ENCODE peak calls at places on chromosomes 7 and 10, in nine cellular contexts. D, C, P, F, K, E, X, M and S are unnamed samples.

GRCh38 chr10:99431190-99431549 is 746 bp upstream of the GOT1 start:
- DNase-seq in D (peak; percentile 50), C (peak; percentile 44), P (peak; percentile 78), F (peak; percentile 72), K (peak; percentile 32), E (peak; percentile 4), X (peak; percentile 22), M (peak; percentile 83), S (peak; percentile 85)

GRCh38 chr7:52586704-52587103 is 448.7 kb upstream of the POM121L12 start:
- DNase-seq in D (no peak), C (no peak), P (no peak), F (no peak), K (no peak), E (no peak), X (peak; percentile 7), M (no peak), S (no peak)

GRCh38 chr7:156523447-156524048 is 117.0 kb upstream of the RNF32 start:
- DNase-seq in D (no peak), C (no peak), P (no peak), F (no peak), K (no peak), E (no peak), X (no peak), M (no peak), S (no peak)

GRCh38 chr7:90188281-90188680 is 23.3 kb upstream of the STEAP2 start:
- DNase-seq in D (no peak), C (no peak), P (no peak), F (no peak), K (no peak), E (no peak), X (no peak), M (peak; percentile 77), S (no peak)

GRCh38 chr7:51303142-51303525 is 13.5 kb downstream of the COBL start:
- DNase-seq in D (no peak), C (no peak), P (no peak), F (no peak), K (peak; percentile 45), E (no peak), X (no peak), M (peak; percentile 16), S (no peak)

GRCh38 chr10:112546474-112546873 is 99.5 kb downstream of the VTI1A start:
- DNase-seq in D (no peak), C (no peak), P (no peak), F (no peak), K (no peak), E (no peak), X (no peak), M (no peak), S (no peak)

GRCh38 chr10:23065549-23065948 is 29.8 kb upstream of the MSRB2 start:
- DNase-seq in D (peak; percentile 78), C (no peak), P (peak; percentile 65), F (peak; percentile 70), K (peak; percentile 67), E (no peak), X (peak; percentile 79), M (peak; percentile 84), S (peak; percentile 75)

GRCh38 chr10:35765039-35765662 is 123.1 kb upstream of the FZD8 start:
- DNase-seq in D (no peak), C (no peak), P (peak; percentile 17), F (peak; percentile 20), K (no peak), E (no peak), X (no peak), M (peak; percentile 61), S (no peak)

GRCh38 chr7:139034336-139034735 is 1.5 kb downstream of the ZC3HAV1L start:
- DNase-seq in D (no peak), C (no peak), P (no peak), F (no peak), K (peak; percentile 80), E (no peak), X (no peak), M (no peak), S (no peak)

GRCh38 chr7:27148031-27148775 is 629 bp upstream of the HOXA6 start:
- DNase-seq in D (peak; percentile 57), C (no peak), P (peak; percentile 44), F (no peak), K (peak; percentile 72), E (no peak), X (no peak), M (peak; percentile 81), S (no peak)

GRCh38 chr10:6037975-6038624 is 24.1 kb downstream of the IL2RA start:
- DNase-seq in D (no peak), C (peak; percentile 63), P (no peak), F (no peak), K (no peak), E (peak; percentile 74), X (no peak), M (peak; percentile 14), S (no peak)

GRCh38 chr7:7808156-7808555 is 89.7 kb upstream of the RPA3 start:
- DNase-seq in D (peak; percentile 86), C (no peak), P (no peak), F (no peak), K (peak; percentile 88), E (no peak), X (peak; percentile 62), M (no peak), S (no peak)

GRCh38 chr7:14510268-14510667 is 392.3 kb downstream of the DGKB start:
- DNase-seq in D (no peak), C (no peak), P (no peak), F (no peak), K (no peak), E (no peak), X (no peak), M (no peak), S (no peak)

GRCh38 chr10:48940372-48940771 is 732 bp upstream of the LRRC18 start:
- DNase-seq in D (no peak), C (no peak), P (no peak), F (no peak), K (no peak), E (no peak), X (no peak), M (no peak), S (no peak)

GRCh38 chr7:158061031-158061630 is 526.5 kb downstream of the PTPRN2 start:
- DNase-seq in D (no peak), C (peak; percentile 7), P (no peak), F (no peak), K (no peak), E (no peak), X (no peak), M (no peak), S (no peak)
- H3K9me3 ChIP-seq in D (no peaks in the 10 kb centered on the region), C (no peaks in the 10 kb centered on the region), P (no peaks in the 10 kb centered on the region), F (no peaks in the 10 kb centered on the region), K (no peaks in the 10 kb centered on the region), E (no peaks in the 10 kb centered on the region), X (peaks cover 21% of the 10 kb centered on the region), M (no peaks in the 10 kb centered on the region), S (peaks cover 14% of the 10 kb centered on the region)

GRCh38 chr7:63900394-63901203 is 98.0 kb upstream of the ZNF722 start:
- DNase-seq in D (no peak), C (peak; percentile 92), P (peak; percentile 95), F (peak; percentile 96), K (peak; percentile 82), E (peak; percentile 89), X (no peak), M (peak; percentile 95), S (peak; percentile 93)

GRCh38 chr7:63899691-63900393 is 98.8 kb upstream of the ZNF722 start:
- DNase-seq in D (no peak), C (peak; percentile 87), P (peak; percentile 85), F (peak; percentile 84), K (peak; percentile 31), E (peak; percentile 84), X (no peak), M (peak; percentile 85), S (peak; percentile 85)
- H3K4me3 ChIP-seq in D (no peak overlapping the region), C (peak overlapping the region; percentile 88), P (peak overlapping the region; percentile 80), F (peak overlapping the region; percentile 79), K (peak overlapping the region; percentile 63), E (peak overlapping the region; percentile 41), X (no peak overlapping the region), M (peak overlapping the region; percentile 51), S (peak overlapping the region; percentile 84)

GRCh38 chr7:158322616-158323530 is 264.8 kb downstream of the PTPRN2 start:
- DNase-seq in D (no peak), C (no peak), P (no peak), F (no peak), K (no peak), E (no peak), X (no peak), M (no peak), S (no peak)

GRCh38 chr7:158320328-158320727 is 267.3 kb downstream of the PTPRN2 start:
- DNase-seq in D (no peak), C (no peak), P (no peak), F (no peak), K (no peak), E (no peak), X (no peak), M (no peak), S (no peak)

GRCh38 chr7:158323741-158324396 is 263.8 kb downstream of the PTPRN2 start:
- DNase-seq in D (no peak), C (no peak), P (no peak), F (no peak), K (no peak), E (no peak), X (no peak), M (no peak), S (no peak)

GRCh38 chr7:158321056-158321700 is 266.4 kb downstream of the PTPRN2 start:
- DNase-seq in D (no peak), C (no peak), P (no peak), F (no peak), K (no peak), E (no peak), X (no peak), M (no peak), S (no peak)

GRCh38 chr7:158321936-158322615 is 265.5 kb downstream of the PTPRN2 start:
- DNase-seq in D (no peak), C (no peak), P (no peak), F (no peak), K (no peak), E (no peak), X (no peak), M (no peak), S (no peak)
- H3K9me3 ChIP-seq in D (peaks cover 7% of the 10 kb centered on the region), C (no peaks in the 10 kb centered on the region), P (no peaks in the 10 kb centered on the region), F (no peaks in the 10 kb centered on the region), K (no peaks in the 10 kb centered on the region), E (no peaks in the 10 kb centered on the region), X (peaks cover 11% of the 10 kb centered on the region), M (no peaks in the 10 kb centered on the region), S (no peaks in the 10 kb centered on the region)

GRCh38 chr10:8045728-8046494 is 8.6 kb upstream of the GATA3 start:
- DNase-seq in D (no peak), C (no peak), P (no peak), F (no peak), K (no peak), E (peak; percentile 22), X (no peak), M (no peak), S (no peak)

GRCh38 chr10:8044331-8044907 is 10.1 kb upstream of the GATA3 start:
- DNase-seq in D (no peak), C (no peak), P (no peak), F (no peak), K (no peak), E (peak; percentile 18), X (no peak), M (no peak), S (no peak)

GRCh38 chr10:8042864-8043568 is 11.5 kb upstream of the GATA3 start:
- DNase-seq in D (no peak), C (no peak), P (no peak), F (no peak), K (no peak), E (no peak), X (no peak), M (no peak), S (no peak)

GRCh38 chr10:8043569-8044306 is 10.8 kb upstream of the GATA3 start:
- DNase-seq in D (no peak), C (peak; percentile 66), P (peak; percentile 12), F (no peak), K (no peak), E (peak; percentile 49), X (no peak), M (no peak), S (no peak)

GRCh38 chr10:8044908-8045727 is 9.4 kb upstream of the GATA3 start:
- DNase-seq in D (no peak), C (peak; percentile 47), P (no peak), F (no peak), K (no peak), E (peak; percentile 19), X (no peak), M (no peak), S (no peak)
- H3K4me3 ChIP-seq in D (peak overlapping the region; percentile 42), C (peak overlapping the region; percentile 11), P (peak overlapping the region; percentile 42), F (peak overlapping the region; percentile 29), K (no peak overlapping the region), E (no peak overlapping the region), X (peak overlapping the region; percentile 11), M (no peak overlapping the region), S (peak overlapping the region; percentile 55)